ENCODE peak calls at places on chromosomes 13 and 19, in seven cellular contexts. One of them, this sample, is unnamed.

GRCh38 chr19:5690955-5691204 is 785 bp downstream of the RPL36 start:
- DNase-seq in left ventricle myocardium inferior: no peak
- DNase-seq in activated CD4-positive, alpha-beta T cell treated with anti-CD3 and anti-CD28 coated beads for 24 hours: no peak
- DNase-seq in NCI-H1930: no peak
- DNase-seq in psoas muscle: no peak
- DNase-seq in stimulated activated CD4-positive, alpha-beta T cell treated with anti-CD3 and anti-CD28 coated beads, Interleukin-12 subunit alpha, Interleukin-12 subunit beta, amount 100 ng/mL, for 48 hours: no peak
- DNase-seq in naive thymus-derived CD8-positive, alpha-beta T cell: no peak
- DNase-seq in this sample: no peak

GRCh38 chr13:78098249-78098648 is 179.6 kb upstream of the EDNRB start:
- DNase-seq in left ventricle myocardium inferior: no peak
- DNase-seq in activated CD4-positive, alpha-beta T cell treated with anti-CD3 and anti-CD28 coated beads for 24 hours: no peak
- DNase-seq in NCI-H1930: no peak
- DNase-seq in psoas muscle: no peak
- DNase-seq in stimulated activated CD4-positive, alpha-beta T cell treated with anti-CD3 and anti-CD28 coated beads, Interleukin-12 subunit alpha, Interleukin-12 subunit beta, amount 100 ng/mL, for 48 hours: no peak
- DNase-seq in naive thymus-derived CD8-positive, alpha-beta T cell: no peak
- DNase-seq in this sample: no peak

GRCh38 chr19:36420961-36421748 is 2.7 kb upstream of the ZFP82 start:
- DNase-seq in left ventricle myocardium inferior: peak; percentile 23
- DNase-seq in activated CD4-positive, alpha-beta T cell treated with anti-CD3 and anti-CD28 coated beads for 24 hours: no peak
- DNase-seq in NCI-H1930: no peak
- DNase-seq in psoas muscle: peak; percentile 18
- DNase-seq in stimulated activated CD4-positive, alpha-beta T cell treated with anti-CD3 and anti-CD28 coated beads, Interleukin-12 subunit alpha, Interleukin-12 subunit beta, amount 100 ng/mL, for 48 hours: no peak
- DNase-seq in naive thymus-derived CD8-positive, alpha-beta T cell: no peak
- DNase-seq in this sample: no peak

GRCh38 chr13:111043575-111043982 is 71.5 kb upstream of the ARHGEF7 start:
- DNase-seq in left ventricle myocardium inferior: peak; percentile 45
- DNase-seq in activated CD4-positive, alpha-beta T cell treated with anti-CD3 and anti-CD28 coated beads for 24 hours: no peak
- DNase-seq in NCI-H1930: no peak
- DNase-seq in psoas muscle: peak; percentile 35
- DNase-seq in stimulated activated CD4-positive, alpha-beta T cell treated with anti-CD3 and anti-CD28 coated beads, Interleukin-12 subunit alpha, Interleukin-12 subunit beta, amount 100 ng/mL, for 48 hours: no peak
- DNase-seq in naive thymus-derived CD8-positive, alpha-beta T cell: no peak
- DNase-seq in this sample: no peak

GRCh38 chr19:1907563-1908363 is 2.6 kb downstream of the ADAT3 start:
- DNase-seq in left ventricle myocardium inferior: no peak
- DNase-seq in activated CD4-positive, alpha-beta T cell treated with anti-CD3 and anti-CD28 coated beads for 24 hours: no peak
- DNase-seq in NCI-H1930: no peak
- DNase-seq in psoas muscle: no peak
- DNase-seq in stimulated activated CD4-positive, alpha-beta T cell treated with anti-CD3 and anti-CD28 coated beads, Interleukin-12 subunit alpha, Interleukin-12 subunit beta, amount 100 ng/mL, for 48 hours: no peak
- DNase-seq in naive thymus-derived CD8-positive, alpha-beta T cell: no peak
- DNase-seq in this sample: no peak

GRCh38 chr19:1672038-1672768 is 19.8 kb upstream of the TCF3 start:
- DNase-seq in left ventricle myocardium inferior: no peak
- DNase-seq in activated CD4-positive, alpha-beta T cell treated with anti-CD3 and anti-CD28 coated beads for 24 hours: peak; percentile 53
- DNase-seq in NCI-H1930: no peak
- DNase-seq in psoas muscle: no peak
- DNase-seq in stimulated activated CD4-positive, alpha-beta T cell treated with anti-CD3 and anti-CD28 coated beads, Interleukin-12 subunit alpha, Interleukin-12 subunit beta, amount 100 ng/mL, for 48 hours: peak; percentile 46
- DNase-seq in naive thymus-derived CD8-positive, alpha-beta T cell: peak; percentile 60
- DNase-seq in this sample: no peak

GRCh38 chr19:12482505-12482886 is 2.1 kb downstream of the ZNF709 start:
- DNase-seq in left ventricle myocardium inferior: no peak
- DNase-seq in activated CD4-positive, alpha-beta T cell treated with anti-CD3 and anti-CD28 coated beads for 24 hours: no peak
- DNase-seq in NCI-H1930: no peak
- DNase-seq in psoas muscle: no peak
- DNase-seq in stimulated activated CD4-positive, alpha-beta T cell treated with anti-CD3 and anti-CD28 coated beads, Interleukin-12 subunit alpha, Interleukin-12 subunit beta, amount 100 ng/mL, for 48 hours: no peak
- DNase-seq in naive thymus-derived CD8-positive, alpha-beta T cell: no peak
- DNase-seq in this sample: no peak

GRCh38 chr13:69264362-69265334 is 843.0 kb upstream of the ATXN8OS start:
- DNase-seq in left ventricle myocardium inferior: no peak
- DNase-seq in activated CD4-positive, alpha-beta T cell treated with anti-CD3 and anti-CD28 coated beads for 24 hours: no peak
- DNase-seq in NCI-H1930: no peak
- DNase-seq in psoas muscle: no peak
- DNase-seq in stimulated activated CD4-positive, alpha-beta T cell treated with anti-CD3 and anti-CD28 coated beads, Interleukin-12 subunit alpha, Interleukin-12 subunit beta, amount 100 ng/mL, for 48 hours: no peak
- DNase-seq in naive thymus-derived CD8-positive, alpha-beta T cell: no peak
- DNase-seq in this sample: no peak

GRCh38 chr13:67833564-67833963 is 603.4 kb upstream of the PCDH9 start:
- DNase-seq in left ventricle myocardium inferior: no peak
- DNase-seq in activated CD4-positive, alpha-beta T cell treated with anti-CD3 and anti-CD28 coated beads for 24 hours: no peak
- DNase-seq in NCI-H1930: no peak
- DNase-seq in psoas muscle: no peak
- DNase-seq in stimulated activated CD4-positive, alpha-beta T cell treated with anti-CD3 and anti-CD28 coated beads, Interleukin-12 subunit alpha, Interleukin-12 subunit beta, amount 100 ng/mL, for 48 hours: no peak
- DNase-seq in naive thymus-derived CD8-positive, alpha-beta T cell: no peak
- DNase-seq in this sample: no peak

GRCh38 chr13:114111577-114111976 is 20.8 kb downstream of the RASA3 start:
- DNase-seq in left ventricle myocardium inferior: no peak
- DNase-seq in activated CD4-positive, alpha-beta T cell treated with anti-CD3 and anti-CD28 coated beads for 24 hours: no peak
- DNase-seq in NCI-H1930: no peak
- DNase-seq in psoas muscle: peak; percentile 16
- DNase-seq in stimulated activated CD4-positive, alpha-beta T cell treated with anti-CD3 and anti-CD28 coated beads, Interleukin-12 subunit alpha, Interleukin-12 subunit beta, amount 100 ng/mL, for 48 hours: no peak
- DNase-seq in naive thymus-derived CD8-positive, alpha-beta T cell: no peak
- DNase-seq in this sample: no peak

GRCh38 chr19:22052644-22053013 is 345 bp downstream of the ZNF257 start:
- DNase-seq in left ventricle myocardium inferior: no peak
- DNase-seq in activated CD4-positive, alpha-beta T cell treated with anti-CD3 and anti-CD28 coated beads for 24 hours: peak; percentile 1
- DNase-seq in NCI-H1930: no peak
- DNase-seq in psoas muscle: peak; percentile 15
- DNase-seq in stimulated activated CD4-positive, alpha-beta T cell treated with anti-CD3 and anti-CD28 coated beads, Interleukin-12 subunit alpha, Interleukin-12 subunit beta, amount 100 ng/mL, for 48 hours: no peak
- DNase-seq in naive thymus-derived CD8-positive, alpha-beta T cell: peak; percentile 10
- DNase-seq in this sample: no peak

GRCh38 chr19:33193864-33194362 is at the start of gene LRP3:
- DNase-seq in left ventricle myocardium inferior: peak; percentile 60
- DNase-seq in activated CD4-positive, alpha-beta T cell treated with anti-CD3 and anti-CD28 coated beads for 24 hours: no peak
- DNase-seq in NCI-H1930: peak; percentile 15
- DNase-seq in psoas muscle: peak; percentile 54
- DNase-seq in stimulated activated CD4-positive, alpha-beta T cell treated with anti-CD3 and anti-CD28 coated beads, Interleukin-12 subunit alpha, Interleukin-12 subunit beta, amount 100 ng/mL, for 48 hours: no peak
- DNase-seq in naive thymus-derived CD8-positive, alpha-beta T cell: no peak
- DNase-seq in this sample: no peak

GRCh38 chr19:13958043-13958442 is 5.7 kb downstream of the DCAF15 start:
- DNase-seq in left ventricle myocardium inferior: no peak
- DNase-seq in activated CD4-positive, alpha-beta T cell treated with anti-CD3 and anti-CD28 coated beads for 24 hours: no peak
- DNase-seq in NCI-H1930: no peak
- DNase-seq in psoas muscle: no peak
- DNase-seq in stimulated activated CD4-positive, alpha-beta T cell treated with anti-CD3 and anti-CD28 coated beads, Interleukin-12 subunit alpha, Interleukin-12 subunit beta, amount 100 ng/mL, for 48 hours: no peak
- DNase-seq in naive thymus-derived CD8-positive, alpha-beta T cell: no peak
- DNase-seq in this sample: no peak

GRCh38 chr19:54266133-54266532 is 9.1 kb upstream of the LILRB5 start:
- DNase-seq in left ventricle myocardium inferior: peak; percentile 73
- DNase-seq in activated CD4-positive, alpha-beta T cell treated with anti-CD3 and anti-CD28 coated beads for 24 hours: peak; percentile 73
- DNase-seq in NCI-H1930: peak; percentile 55
- DNase-seq in psoas muscle: peak; percentile 56
- DNase-seq in stimulated activated CD4-positive, alpha-beta T cell treated with anti-CD3 and anti-CD28 coated beads, Interleukin-12 subunit alpha, Interleukin-12 subunit beta, amount 100 ng/mL, for 48 hours: peak; percentile 72
- DNase-seq in naive thymus-derived CD8-positive, alpha-beta T cell: peak; percentile 26
- DNase-seq in this sample: peak; percentile 28

GRCh38 chr19:5828661-5829566 is 10.6 kb downstream of the FUT6 start:
- DNase-seq in left ventricle myocardium inferior: peak; percentile 40
- DNase-seq in activated CD4-positive, alpha-beta T cell treated with anti-CD3 and anti-CD28 coated beads for 24 hours: peak; percentile 22
- DNase-seq in NCI-H1930: peak; percentile 13
- DNase-seq in psoas muscle: no peak
- DNase-seq in stimulated activated CD4-positive, alpha-beta T cell treated with anti-CD3 and anti-CD28 coated beads, Interleukin-12 subunit alpha, Interleukin-12 subunit beta, amount 100 ng/mL, for 48 hours: peak; percentile 21
- DNase-seq in naive thymus-derived CD8-positive, alpha-beta T cell: peak; percentile 36
- DNase-seq in this sample: no peak

GRCh38 chr19:43780706-43781525 is at the start of gene KCNN4:
- DNase-seq in left ventricle myocardium inferior: no peak
- DNase-seq in activated CD4-positive, alpha-beta T cell treated with anti-CD3 and anti-CD28 coated beads for 24 hours: peak; percentile 61
- DNase-seq in NCI-H1930: no peak
- DNase-seq in psoas muscle: no peak
- DNase-seq in stimulated activated CD4-positive, alpha-beta T cell treated with anti-CD3 and anti-CD28 coated beads, Interleukin-12 subunit alpha, Interleukin-12 subunit beta, amount 100 ng/mL, for 48 hours: peak; percentile 70
- DNase-seq in naive thymus-derived CD8-positive, alpha-beta T cell: peak; percentile 42
- DNase-seq in this sample: no peak

GRCh38 chr19:3655402-3656072 is 28.9 kb upstream of the CACTIN start:
- DNase-seq in left ventricle myocardium inferior: no peak
- DNase-seq in activated CD4-positive, alpha-beta T cell treated with anti-CD3 and anti-CD28 coated beads for 24 hours: no peak
- DNase-seq in NCI-H1930: no peak
- DNase-seq in psoas muscle: peak; percentile 55
- DNase-seq in stimulated activated CD4-positive, alpha-beta T cell treated with anti-CD3 and anti-CD28 coated beads, Interleukin-12 subunit alpha, Interleukin-12 subunit beta, amount 100 ng/mL, for 48 hours: no peak
- DNase-seq in naive thymus-derived CD8-positive, alpha-beta T cell: no peak
- DNase-seq in this sample: no peak

This sample was measured in GM18507.